ENCODE peak calls at places on chromosome 20, in four cellular contexts. One of them, this sample, is unnamed.

GRCh38 chr20:26218301-26218700 is 521.6 kb upstream of the ZNF337 start:
- DNase-seq in IMR-90: peak; percentile 5
- DNase-seq in GM12878: no peak
- DNase-seq in SK-N-SH: no peak
- DNase-seq in this sample: no peak

GRCh38 chr20:14449323-14449722 is 111.9 kb upstream of the FLRT3 start:
- DNase-seq in IMR-90: peak; percentile 45
- DNase-seq in GM12878: no peak
- DNase-seq in SK-N-SH: no peak
- DNase-seq in this sample: no peak

GRCh38 chr20:57414867-57415592 is 23.8 kb downstream of the RBM38 start:
- DNase-seq in IMR-90: peak; percentile 28
- DNase-seq in GM12878: no peak
- DNase-seq in SK-N-SH: no peak
- DNase-seq in this sample: no peak

GRCh38 chr20:10573273-10573950 is 100.4 kb downstream of the JAG1 start:
- DNase-seq in IMR-90: no peak
- DNase-seq in GM12878: no peak
- DNase-seq in SK-N-SH: no peak
- DNase-seq in this sample: no peak

GRCh38 chr20:62627901-62628612 is 14.2 kb upstream of the SLCO4A1 start:
- DNase-seq in IMR-90: peak; percentile 29
- DNase-seq in GM12878: no peak
- DNase-seq in SK-N-SH: no peak
- DNase-seq in this sample: no peak

GRCh38 chr20:11502051-11502450 is 415.6 kb upstream of the BTBD3 start:
- DNase-seq in IMR-90: peak; percentile 13
- DNase-seq in GM12878: no peak
- DNase-seq in SK-N-SH: no peak
- DNase-seq in this sample: no peak

GRCh38 chr20:23047738-23048214 is 1.7 kb downstream of the THBD start:
- DNase-seq in IMR-90: no peak
- DNase-seq in GM12878: no peak
- DNase-seq in SK-N-SH: no peak
- DNase-seq in this sample: peak; percentile 71

GRCh38 chr20:59004763-59005522 is 2.1 kb downstream of the CTSZ start:
- DNase-seq in IMR-90: no peak
- DNase-seq in GM12878: peak; percentile 94
- DNase-seq in SK-N-SH: no peak
- DNase-seq in this sample: no peak

GRCh38 chr20:16018881-16019280 is 554.4 kb downstream of the KIF16B start:
- DNase-seq in IMR-90: no peak
- DNase-seq in GM12878: no peak
- DNase-seq in SK-N-SH: no peak
- DNase-seq in this sample: no peak

DNA sequence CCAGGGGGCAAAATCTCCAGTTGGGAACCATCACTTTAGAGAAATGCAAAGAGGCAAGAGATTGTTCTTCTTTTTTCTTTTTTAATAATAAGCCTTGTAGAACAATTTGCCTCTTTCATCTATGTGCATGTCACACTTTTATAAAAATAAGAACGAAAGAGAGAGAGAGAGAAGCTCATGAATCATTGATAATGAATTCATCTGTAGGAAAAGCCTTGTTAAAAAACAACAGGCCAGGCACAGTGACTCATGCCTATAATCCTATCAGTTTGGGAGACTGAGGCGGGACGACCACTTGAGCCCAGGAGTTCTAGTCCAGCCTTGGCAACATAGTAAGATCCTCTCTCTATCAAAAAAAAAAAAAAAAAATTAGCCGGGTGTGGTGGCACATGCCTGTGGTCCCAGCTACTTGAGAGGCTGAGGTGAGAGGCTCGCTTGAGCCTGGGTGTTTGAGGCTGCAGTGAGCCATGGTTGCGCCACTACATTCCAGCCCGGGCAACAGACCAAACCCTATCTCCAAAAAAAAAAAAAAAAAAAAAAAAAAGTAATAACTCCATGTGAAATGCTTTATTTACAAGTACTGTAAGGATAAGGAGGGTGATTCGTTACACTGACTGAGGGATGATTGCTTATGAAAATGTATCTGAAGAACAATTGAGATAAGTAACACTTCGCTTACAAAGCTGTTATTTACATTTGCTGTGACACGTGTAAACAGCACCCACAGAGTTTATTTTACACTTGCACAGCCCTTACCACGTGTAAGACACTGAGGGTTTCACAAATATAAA is 6.0 kb downstream of the CCN5 start:
- DNase-seq in IMR-90: peak; percentile 77
- DNase-seq in GM12878: no peak
- DNase-seq in SK-N-SH: no peak
- DNase-seq in this sample: peak; percentile 86
- TF ChIP-seq SMC3 in IMR-90: no peak
- TF ChIP-seq SMC3 in GM12878: no peak
- TF ChIP-seq SMC3 in SK-N-SH: no peak
- TF ChIP-seq SMC3 in this sample: no peak

GRCh38 chr20:290081-290831 is at the start of gene C20orf96:
- DNase-seq in IMR-90: peak; percentile 92
- DNase-seq in GM12878: peak; percentile 87
- DNase-seq in SK-N-SH: peak; percentile 96
- DNase-seq in this sample: peak; percentile 97
- TF ChIP-seq CTCF in IMR-90: peak; percentile 51
- TF ChIP-seq CTCF in GM12878: peak; percentile 37
- TF ChIP-seq CTCF in SK-N-SH: peak; percentile 50
- TF ChIP-seq CTCF in this sample: peak; percentile 15

DNA sequence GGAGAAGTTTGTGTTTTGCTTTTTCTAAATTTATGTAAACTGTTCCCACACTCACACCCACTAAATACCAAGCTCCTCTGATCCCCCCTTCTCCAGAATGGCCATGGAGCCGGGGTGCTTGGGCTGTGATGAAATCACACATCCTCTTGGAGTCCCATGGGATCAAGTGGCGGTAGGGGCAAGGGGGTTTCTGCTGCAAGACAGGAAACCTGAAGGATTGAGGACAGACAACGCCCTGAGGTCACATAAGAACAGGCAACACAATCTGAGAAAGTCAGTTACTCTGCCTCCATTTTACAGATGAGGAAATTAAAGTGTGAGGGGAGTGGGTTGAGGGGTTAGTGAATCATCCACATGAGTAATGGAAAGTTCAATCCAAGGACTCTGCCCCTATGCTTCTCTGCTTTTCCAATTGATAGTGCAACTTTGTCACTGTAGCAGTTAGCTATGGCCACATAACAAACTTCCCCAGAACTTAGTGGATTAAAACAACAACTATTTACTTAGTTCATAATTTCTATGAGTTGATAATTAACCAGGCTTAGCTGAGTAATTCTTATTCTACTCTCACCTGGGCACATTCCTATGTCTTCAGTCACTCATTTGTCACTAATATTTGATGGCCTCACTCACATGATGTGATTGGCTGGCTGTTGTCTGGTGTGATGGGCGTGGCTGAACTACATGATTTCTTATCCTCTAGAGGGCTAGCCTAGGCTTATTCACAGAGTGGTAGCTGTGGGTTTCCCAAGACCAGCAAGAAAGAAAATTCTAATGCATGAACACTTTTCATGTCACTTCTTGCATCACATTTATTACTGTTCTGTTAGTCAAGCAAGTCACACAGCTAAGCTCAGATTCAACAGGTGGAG is 311.1 kb upstream of the RNF24 start:
- DNase-seq in IMR-90: peak; percentile 4
- DNase-seq in GM12878: no peak
- DNase-seq in SK-N-SH: no peak
- DNase-seq in this sample: peak; percentile 26
- H3K4me1 ChIP-seq in IMR-90: peaks cover 2% of the 10 kb centered on the region
- H3K4me1 ChIP-seq in GM12878: no peaks in the 10 kb centered on the region
- H3K4me1 ChIP-seq in SK-N-SH: no peaks in the 10 kb centered on the region
- H3K4me1 ChIP-seq in this sample: no peaks in the 10 kb centered on the region

GRCh38 chr20:3846378-3846739 is 275 bp upstream of the MAVS start:
- DNase-seq in IMR-90: no peak
- DNase-seq in GM12878: no peak
- DNase-seq in SK-N-SH: no peak
- DNase-seq in this sample: no peak

GRCh38 chr20:3843490-3843889 is 3.1 kb upstream of the MAVS start:
- DNase-seq in IMR-90: peak; percentile 84
- DNase-seq in GM12878: no peak
- DNase-seq in SK-N-SH: no peak
- DNase-seq in this sample: peak; percentile 87

GRCh38 chr20:3846740-3847418 is at the start of gene MAVS:
- DNase-seq in IMR-90: peak; percentile 70
- DNase-seq in GM12878: peak; percentile 36
- DNase-seq in SK-N-SH: peak; percentile 98
- DNase-seq in this sample: peak; percentile 91

GRCh38 chr20:3848565-3848964 is 1.9 kb downstream of the MAVS start:
- DNase-seq in IMR-90: no peak
- DNase-seq in GM12878: no peak
- DNase-seq in SK-N-SH: no peak
- DNase-seq in this sample: no peak

GRCh38 chr20:3847419-3847940 is 846 bp downstream of the MAVS start:
- DNase-seq in IMR-90: no peak
- DNase-seq in GM12878: no peak
- DNase-seq in SK-N-SH: no peak
- DNase-seq in this sample: no peak
- TF ChIP-seq SMC3 in IMR-90: no peak
- TF ChIP-seq SMC3 in GM12878: no peak
- TF ChIP-seq SMC3 in SK-N-SH: no peak
- TF ChIP-seq SMC3 in this sample: no peak

GRCh38 chr20:48098099-48098498 is 312.8 kb upstream of the SULF2 start:
- DNase-seq in IMR-90: no peak
- DNase-seq in GM12878: no peak
- DNase-seq in SK-N-SH: no peak
- DNase-seq in this sample: no peak

GRCh38 chr20:48100483-48100882 is 315.2 kb upstream of the SULF2 start:
- DNase-seq in IMR-90: no peak
- DNase-seq in GM12878: no peak
- DNase-seq in SK-N-SH: no peak
- DNase-seq in this sample: no peak

GRCh38 chr20:48098866-48099265 is 313.6 kb upstream of the SULF2 start:
- DNase-seq in IMR-90: no peak
- DNase-seq in GM12878: no peak
- DNase-seq in SK-N-SH: no peak
- DNase-seq in this sample: no peak

GRCh38 chr20:48102821-48103635 is 317.7 kb upstream of the SULF2 start:
- DNase-seq in IMR-90: no peak
- DNase-seq in GM12878: no peak
- DNase-seq in SK-N-SH: no peak
- DNase-seq in this sample: no peak

GRCh38 chr20:48102076-48102787 is 317.0 kb upstream of the SULF2 start:
- DNase-seq in IMR-90: no peak
- DNase-seq in GM12878: no peak
- DNase-seq in SK-N-SH: peak; percentile 15
- DNase-seq in this sample: no peak
- TF ChIP-seq CTCF in IMR-90: no peak
- TF ChIP-seq CTCF in GM12878: no peak
- TF ChIP-seq CTCF in SK-N-SH: no peak
- TF ChIP-seq CTCF in this sample: no peak

DNA sequence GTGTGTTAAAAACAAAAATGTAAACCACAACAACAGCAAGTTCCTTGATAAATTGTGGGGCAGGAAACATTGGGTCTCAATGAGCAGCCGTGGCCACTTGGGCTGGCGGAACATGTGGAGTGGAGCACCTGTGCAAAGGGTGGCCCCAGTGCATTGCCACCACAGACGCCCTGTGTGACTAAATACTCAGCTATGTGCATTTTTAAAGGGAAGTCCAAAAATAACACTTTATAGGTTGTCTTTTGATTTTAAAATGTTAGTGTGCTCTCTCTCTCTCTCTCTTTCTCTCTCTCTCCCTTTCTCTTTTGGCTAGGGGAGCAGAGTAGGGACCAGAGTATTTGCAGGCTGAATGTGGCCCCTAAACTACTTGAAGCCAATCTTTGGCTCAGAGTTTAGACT is 236.4 kb downstream of the BCAS1 start:
- DNase-seq in IMR-90: no peak
- DNase-seq in GM12878: no peak
- DNase-seq in SK-N-SH: no peak
- DNase-seq in this sample: no peak
- H3K4me1 ChIP-seq in IMR-90: peaks cover 3% of the 10 kb centered on the region
- H3K4me1 ChIP-seq in GM12878: peaks cover 42% of the 10 kb centered on the region
- H3K4me1 ChIP-seq in SK-N-SH: peaks cover 11% of the 10 kb centered on the region
- H3K4me1 ChIP-seq in this sample: peaks cover 32% of the 10 kb centered on the region

GRCh38 chr20:48530957-48531356 is 296.8 kb downstream of the PREX1 start:
- DNase-seq in IMR-90: no peak
- DNase-seq in GM12878: no peak
- DNase-seq in SK-N-SH: no peak
- DNase-seq in this sample: no peak
- TF ChIP-seq SMC3 in IMR-90: no peak
- TF ChIP-seq SMC3 in GM12878: no peak
- TF ChIP-seq SMC3 in SK-N-SH: no peak
- TF ChIP-seq SMC3 in this sample: no peak

This sample was measured in A549.